ENCODE peak calls at places on chromosomes 3 and 15, in six cellular contexts. E, K, Z, X, R and C are unnamed samples. For H3K4me1, the result is how much of the 10 kb centered on the place peaks cover.

GRCh38 chr3:57787867-57788623 is 31.9 kb downstream of the SLMAP start:
- DNase-seq in E (no peak), K (no peak), Z (no peak), X (peak), R (no peak), C (no peak)

GRCh38 chr3:18061737-18062136 is 319.3 kb upstream of the TBC1D5 start:
- DNase-seq in E (no peak), K (no peak), Z (no peak), X (no peak), R (no peak), C (no peak)

GRCh38 chr3:191568206-191568605 is 107.2 kb downstream of the PYDC2 start:
- DNase-seq in E (no peak), K (no peak), Z (no peak), X (no peak), R (no peak), C (no peak)

GRCh38 chr3:152557302-152557999 is 277.5 kb upstream of the P2RY1 start:
- DNase-seq in E (no peak), K (no peak), Z (no peak), X (no peak), R (no peak), C (no peak)

GRCh38 chr15:39748276-39748675 is 34.4 kb downstream of the FSIP1 start:
- DNase-seq in E (no peak), K (no peak), Z (no peak), X (no peak), R (no peak), C (no peak)

GRCh38 chr3:59388555-59389280 is 338.9 kb upstream of the CFAP20DC start:
- DNase-seq in E (no peak), K (no peak), Z (no peak), X (no peak), R (no peak), C (no peak)

GRCh38 chr15:72599855-72600464 is 54.5 kb upstream of the GOLGA6B start:
- DNase-seq in E (no peak), K (no peak), Z (peak), X (peak), R (peak), C (no peak)

GRCh38 chr3:38662544-38662943 is 13.1 kb upstream of the SCN5A start:
- DNase-seq in E (no peak), K (no peak), Z (peak), X (peak), R (no peak), C (no peak)

GRCh38 chr3:11168406-11168805 is 14.1 kb downstream of the HRH1 start:
- DNase-seq in E (no peak), K (no peak), Z (no peak), X (no peak), R (no peak), C (no peak)

GRCh38 chr15:78004222-78004727 is 73.2 kb downstream of the TBC1D2B start:
- DNase-seq in E (no peak), K (no peak), Z (no peak), X (no peak), R (no peak), C (no peak)

GRCh38 chr3:174483254-174483653 is 375.9 kb upstream of the NAALADL2 start:
- DNase-seq in E (no peak), K (no peak), Z (no peak), X (no peak), R (no peak), C (no peak)

GRCh38 chr3:98765721-98766120 is 2.6 kb downstream of the ST3GAL6 start:
- DNase-seq in E (no peak), K (no peak), Z (no peak), X (no peak), R (no peak), C (no peak)

GRCh38 chr3:54067060-54067459 is 55.3 kb upstream of the CACNA2D3 start:
- DNase-seq in E (no peak), K (no peak), Z (no peak), X (no peak), R (no peak), C (no peak)

GRCh38 chr15:58459045-58459444 is 27.3 kb downstream of the LIPC start:
- DNase-seq in E (no peak), K (no peak), Z (no peak), X (no peak), R (no peak), C (no peak)

GRCh38 chr15:46260937-46261336 is 626.1 kb downstream of the SQOR start:
- DNase-seq in E (no peak), K (no peak), Z (no peak), X (no peak), R (no peak), C (no peak)

GRCh38 chr15:37142371-37142770 is 42.0 kb upstream of the MEIS2 start:
- DNase-seq in E (no peak), K (no peak), Z (no peak), X (no peak), R (no peak), C (no peak)

GRCh38 chr15:73962409-73962808 is 29.7 kb downstream of the STOML1 start:
- DNase-seq in E (no peak), K (no peak), Z (no peak), X (no peak), R (no peak), C (no peak)

GRCh38 chr3:8494332-8494731 is 7.3 kb upstream of the LMCD1 start:
- DNase-seq in E (no peak), K (no peak), Z (no peak), X (no peak), R (no peak), C (no peak)
- H3K4me1 ChIP-seq in E (under half), K (under half), Z (under half), X (under half), R (half or more), C (under half)

DNA sequence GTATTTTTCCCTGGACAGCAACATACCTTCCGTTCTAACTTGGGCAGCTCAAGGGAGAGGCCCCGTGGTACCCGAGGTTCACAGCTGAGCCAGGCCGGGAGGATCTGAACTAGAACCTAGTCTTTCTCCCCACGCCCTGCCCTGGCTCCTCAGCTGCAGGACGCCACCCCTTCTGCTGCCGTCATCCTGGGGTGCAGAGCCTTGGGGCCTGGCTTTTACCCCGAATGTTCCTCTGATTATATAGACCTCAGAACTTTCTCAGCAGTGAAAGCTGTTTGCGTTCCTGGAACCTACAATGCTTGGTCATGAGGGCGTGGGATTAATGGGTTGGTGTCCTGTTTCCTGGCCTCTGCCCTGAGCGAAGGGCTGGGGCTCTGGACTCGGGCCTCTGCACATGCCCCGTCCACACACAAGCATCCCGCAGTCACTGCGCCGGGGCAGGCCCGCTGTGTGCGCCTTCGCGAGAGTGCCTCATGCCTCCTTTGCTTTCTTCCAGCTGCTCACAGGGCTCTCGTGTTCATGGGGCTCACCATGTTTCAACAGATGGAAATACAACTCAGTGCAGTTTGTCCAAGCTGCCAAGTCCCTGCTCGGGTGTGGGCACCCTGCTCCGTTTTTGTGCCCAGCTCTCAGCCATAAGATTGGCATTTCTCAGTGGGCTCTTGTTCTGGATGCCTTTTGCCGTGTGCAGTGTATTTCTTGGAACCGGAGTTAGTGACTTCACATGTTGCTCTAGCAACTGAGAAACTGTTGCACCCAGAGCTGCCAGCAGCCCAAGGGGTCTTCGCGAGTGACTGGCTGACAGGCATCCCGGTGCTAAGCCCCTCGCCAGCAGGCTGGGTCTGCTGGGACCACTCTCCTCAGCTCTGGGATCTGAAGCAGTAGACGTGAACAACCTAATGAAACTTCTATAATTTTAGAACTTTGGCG is 20.4 kb downstream of the SYNM start:
- DNase-seq in E (no peak), K (no peak), Z (no peak), X (no peak), R (no peak), C (no peak)
- H3K4me1 ChIP-seq in E (under half), K (under half), Z (under half), X (under half), R (under half), C (under half)

GRCh38 chr3:188153949-188154757 is at the start of gene LPP:
- DNase-seq in E (peak), K (peak), Z (peak), X (peak), R (peak), C (peak)
- H3K4me1 ChIP-seq in E (under half), K (under half), Z (under half), X (under half), R (half or more), C (under half)

GRCh38 chr3:71989165-71989564 is 204.2 kb upstream of the PROK2 start:
- DNase-seq in E (no peak), K (no peak), Z (no peak), X (no peak), R (peak), C (no peak)
- H3K4me1 ChIP-seq in E (under half), K (under half), Z (under half), X (under half), R (under half), C (under half)

GRCh38 chr3:12922299-12922698 is 80.9 kb upstream of the RPL32 start:
- DNase-seq in E (no peak), K (no peak), Z (no peak), X (no peak), R (no peak), C (no peak)
- H3K4me1 ChIP-seq in E (under half), K (under half), Z (under half), X (under half), R (under half), C (under half)

DNA sequence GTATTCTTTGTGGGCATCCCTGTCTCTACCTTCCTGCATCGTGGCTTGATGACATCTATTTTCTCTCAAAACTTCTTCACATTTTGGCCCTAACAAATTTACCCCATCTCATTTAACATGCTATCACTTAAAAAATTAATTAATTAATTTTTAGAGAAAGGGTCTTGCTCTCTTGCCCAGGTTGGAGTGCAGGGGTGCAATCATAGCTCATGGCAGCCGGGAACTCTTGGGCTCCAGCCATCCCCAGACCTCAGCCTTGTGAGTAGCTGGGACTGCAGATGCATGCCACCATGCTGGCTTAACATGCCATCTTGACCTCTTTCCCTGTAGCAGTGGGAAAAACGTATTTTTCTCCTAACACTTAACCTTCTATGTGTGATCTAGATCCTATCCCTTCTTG is 20.6 kb downstream of the IQGAP1 start:
- DNase-seq in E (no peak), K (no peak), Z (no peak), X (no peak), R (no peak), C (no peak)
- H3K4me1 ChIP-seq in E (half or more), K (under half), Z (under half), X (under half), R (half or more), C (under half)

GRCh38 chr3:105365171-105365535 is 1.6 kb upstream of the ALCAM start:
- DNase-seq in E (no peak), K (no peak), Z (no peak), X (no peak), R (no peak), C (no peak)

GRCh38 chr3:105366302-105367062 is at the start of gene ALCAM:
- DNase-seq in E (peak), K (peak), Z (peak), X (peak), R (peak), C (peak)

GRCh38 chr3:105364113-105364512 is 2.6 kb upstream of the ALCAM start:
- DNase-seq in E (no peak), K (no peak), Z (no peak), X (no peak), R (no peak), C (no peak)

GRCh38 chr3:105367063-105367405 is 325 bp downstream of the ALCAM start:
- DNase-seq in E (peak), K (no peak), Z (peak), X (peak), R (peak), C (peak)

GRCh38 chr3:105365536-105366301 is 990 bp upstream of the ALCAM start:
- DNase-seq in E (no peak), K (no peak), Z (peak), X (no peak), R (peak), C (peak)
- H3K4me1 ChIP-seq in E (under half), K (under half), Z (under half), X (under half), R (under half), C (under half)

GRCh38 chr3:12557472-12558105 is 702 bp downstream of the MKRN2 start:
- DNase-seq in E (no peak), K (no peak), Z (no peak), X (peak), R (no peak), C (no peak)
- H3K4me1 ChIP-seq in E (under half), K (under half), Z (under half), X (half or more), R (under half), C (under half)